ENCODE peak calls at places on chromosomes 7 and 10, in six cellular contexts. I is A549, R is AG10803, T is GM10248, Q is H1, E is activated B cell treated with CpG ODN at 0.5 μM for 24 hours. F is an unnamed sample.

GRCh38 chr7:92478095-92478494 is 349 bp upstream of the ERVW-1 start:
- DNase-seq in I (no peak), T (no peak), E (no peak), R (no peak), Q (no peak), F (no peak)

GRCh38 chr10:71395621-71396020 is 1.1 kb upstream of the CDH23 start:
- DNase-seq in E (no peak), I (peak; percentile 69), T (no peak), R (no peak), Q (no peak), F (no peak)

GRCh38 chr10:22666287-22667092 is 47.9 kb downstream of the PIP4K2A start:
- DNase-seq in Q (no peak), I (no peak), E (no peak), T (peak; percentile 31), R (no peak), F (no peak)

GRCh38 chr7:131501422-131501821 is 55.0 kb downstream of the PODXL start:
- DNase-seq in E (no peak), Q (no peak), T (no peak), R (peak; percentile 81), I (no peak), F (no peak)

GRCh38 chr7:68246189-68246633 is 1249.6 kb downstream of the TYW1 start:
- DNase-seq in E (no peak), T (no peak), I (no peak), R (peak; percentile 53), Q (peak; percentile 87), F (no peak)

GRCh38 chr10:88961266-88961665 is 8.7 kb upstream of the ACTA2 start:
- DNase-seq in R (no peak), Q (no peak), I (no peak), T (no peak), E (no peak), F (no peak)

GRCh38 chr7:142890838-142891485 is 5.4 kb upstream of the TRPV6 start:
- DNase-seq in R (no peak), E (no peak), Q (no peak), T (no peak), I (no peak), F (no peak)

GRCh38 chr10:101330236-101331225 is 23.4 kb upstream of the BTRC start:
- DNase-seq in E (no peak), R (peak; percentile 56), I (no peak), T (no peak), Q (no peak), F (no peak)

GRCh38 chr7:28409716-28410627 is 2.3 kb upstream of the CREB5 start:
- DNase-seq in I (peak; percentile 17), E (peak; percentile 25), R (peak; percentile 38), T (peak; percentile 17), Q (no peak), F (no peak)

GRCh38 chr10:76396126-76396525 is 964.7 kb downstream of the LRMDA start:
- DNase-seq in I (no peak), T (no peak), Q (no peak), R (no peak), E (no peak), F (no peak)

GRCh38 chr10:120891367-120891766 is 40.2 kb downstream of the WDR11 start:
- DNase-seq in R (peak; percentile 67), I (no peak), T (no peak), E (no peak), Q (no peak), F (no peak)

GRCh38 chr10:132960071-132960472 is 17.7 kb upstream of the CFAP46 start:
- DNase-seq in E (no peak), I (no peak), Q (no peak), R (no peak), T (no peak), F (no peak)

GRCh38 chr7:25789701-25790240 is 362.2 kb upstream of the NFE2L3 start:
- DNase-seq in E (no peak), T (no peak), Q (no peak), R (no peak), I (no peak), F (no peak)

GRCh38 chr7:64774204-64774842 is 19.9 kb upstream of the ZNF138 start:
- DNase-seq in T (no peak), R (no peak), I (no peak), E (no peak), Q (no peak), F (no peak)

GRCh38 chr10:21207852-21208646 is 310.9 kb upstream of the NEBL start:
- DNase-seq in T (no peak), Q (no peak), R (no peak), E (no peak), I (no peak), F (no peak)

GRCh38 chr7:158353606-158354570 is 233.7 kb downstream of the PTPRN2 start:
- DNase-seq in R (no peak), T (no peak), Q (no peak), E (no peak), I (no peak), F (no peak)

GRCh38 chr10:133529576-133529946 is 2.4 kb downstream of the CYP2E1 start:
- DNase-seq in Q (no peak), I (no peak), R (no peak), E (no peak), T (no peak), F (no peak)

GRCh38 chr7:117227091-117227490 is 95.8 kb downstream of the WNT2 start:
- DNase-seq in T (no peak), I (no peak), E (no peak), Q (no peak), R (no peak), F (no peak)

GRCh38 chr10:79490400-79491081 is 21.8 kb upstream of the EIF5AL1 start:
- DNase-seq in I (no peak), Q (no peak), E (no peak), T (peak; percentile 45), R (peak; percentile 15), F (no peak)

GRCh38 chr7:100148559-100149328 is at the start of gene LAMTOR4:
- DNase-seq in R (peak; percentile 99), Q (peak; percentile 99), T (peak; percentile 99), I (peak; percentile 99), E (peak; percentile 86), F (peak; percentile 98)
- TF ChIP-seq CTCF in R (no peak), Q (no peak), T (no peak), I (no peak), E (no peak), F (no peak)

GRCh38 chr7:84264341-84264740 is 69.8 kb upstream of the SEMA3A start:
- DNase-seq in I (no peak), T (no peak), R (peak; percentile 33), Q (no peak), E (no peak), F (no peak)

GRCh38 chr7:84261509-84261908 is 66.9 kb upstream of the SEMA3A start:
- DNase-seq in Q (no peak), R (no peak), T (no peak), I (no peak), E (no peak), F (no peak)

GRCh38 chr7:84256481-84256880 is 61.9 kb upstream of the SEMA3A start:
- DNase-seq in Q (no peak), I (no peak), T (no peak), E (no peak), R (no peak), F (no peak)

GRCh38 chr7:84263106-84263505 is 68.5 kb upstream of the SEMA3A start:
- DNase-seq in E (no peak), R (no peak), I (no peak), T (no peak), Q (no peak), F (no peak)

GRCh38 chr7:84258628-84259027 is 64.0 kb upstream of the SEMA3A start:
- DNase-seq in E (no peak), T (no peak), I (no peak), Q (no peak), R (peak; percentile 90), F (no peak)
- TF ChIP-seq CTCF in E (no peak), T (no peak), I (no peak), Q (no peak), R (no peak), F (no peak)

GRCh38 chr10:85794553-85794952 is 572.0 kb downstream of the GRID1 start:
- DNase-seq in E (no peak), I (no peak), R (no peak), T (no peak), Q (no peak), F (no peak)

GRCh38 chr10:85792533-85792858 is 574.1 kb downstream of the GRID1 start:
- DNase-seq in Q (no peak), E (no peak), T (no peak), I (no peak), R (no peak), F (no peak)

GRCh38 chr10:85789125-85789524 is 577.5 kb downstream of the GRID1 start:
- DNase-seq in E (no peak), I (no peak), R (no peak), Q (no peak), T (no peak), F (no peak)

GRCh38 chr10:85790155-85790789 is 576.3 kb downstream of the GRID1 start:
- DNase-seq in Q (no peak), R (no peak), I (no peak), T (no peak), E (no peak), F (no peak)

DNA sequence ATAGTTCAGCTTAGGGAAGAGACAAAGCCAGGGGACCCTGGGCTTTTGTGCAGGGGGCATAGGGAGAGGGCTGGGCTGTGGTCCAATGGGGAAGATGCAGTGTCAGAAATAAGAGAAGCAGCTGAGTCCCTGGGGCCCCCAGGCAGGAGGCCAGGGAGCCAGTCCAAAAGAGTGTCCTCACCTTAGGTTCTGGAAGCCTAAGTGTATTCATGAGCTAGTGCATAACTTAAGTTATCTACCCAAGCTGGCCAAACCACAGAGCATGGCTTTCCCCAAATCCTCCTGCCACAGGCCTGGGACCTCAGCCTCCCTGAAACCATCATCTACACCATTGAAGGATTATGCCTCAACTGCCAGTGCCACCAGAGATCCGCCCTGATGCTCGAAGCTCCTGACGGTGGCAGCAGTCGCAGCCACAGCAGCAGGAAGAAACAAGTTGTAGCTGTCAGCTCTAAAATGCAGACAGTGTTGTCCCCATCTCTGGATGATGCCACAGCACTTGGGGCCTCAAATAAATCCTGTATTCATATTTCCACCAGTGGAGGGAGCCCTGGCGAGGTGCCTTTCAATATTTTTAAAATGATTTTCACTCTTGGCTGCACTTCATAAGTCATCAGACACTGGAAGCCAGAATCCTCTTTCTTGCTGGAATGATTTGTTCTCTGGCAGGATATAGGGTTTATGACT is 574.6 kb downstream of the GRID1 start:
- DNase-seq in I (no peak), E (no peak), R (peak; percentile 23), T (no peak), Q (no peak), F (no peak)
- TF ChIP-seq CTCF in I (peak; percentile 7), E (no peak), R (peak; percentile 18), T (no peak), Q (peak; percentile 6), F (no peak)

DNA sequence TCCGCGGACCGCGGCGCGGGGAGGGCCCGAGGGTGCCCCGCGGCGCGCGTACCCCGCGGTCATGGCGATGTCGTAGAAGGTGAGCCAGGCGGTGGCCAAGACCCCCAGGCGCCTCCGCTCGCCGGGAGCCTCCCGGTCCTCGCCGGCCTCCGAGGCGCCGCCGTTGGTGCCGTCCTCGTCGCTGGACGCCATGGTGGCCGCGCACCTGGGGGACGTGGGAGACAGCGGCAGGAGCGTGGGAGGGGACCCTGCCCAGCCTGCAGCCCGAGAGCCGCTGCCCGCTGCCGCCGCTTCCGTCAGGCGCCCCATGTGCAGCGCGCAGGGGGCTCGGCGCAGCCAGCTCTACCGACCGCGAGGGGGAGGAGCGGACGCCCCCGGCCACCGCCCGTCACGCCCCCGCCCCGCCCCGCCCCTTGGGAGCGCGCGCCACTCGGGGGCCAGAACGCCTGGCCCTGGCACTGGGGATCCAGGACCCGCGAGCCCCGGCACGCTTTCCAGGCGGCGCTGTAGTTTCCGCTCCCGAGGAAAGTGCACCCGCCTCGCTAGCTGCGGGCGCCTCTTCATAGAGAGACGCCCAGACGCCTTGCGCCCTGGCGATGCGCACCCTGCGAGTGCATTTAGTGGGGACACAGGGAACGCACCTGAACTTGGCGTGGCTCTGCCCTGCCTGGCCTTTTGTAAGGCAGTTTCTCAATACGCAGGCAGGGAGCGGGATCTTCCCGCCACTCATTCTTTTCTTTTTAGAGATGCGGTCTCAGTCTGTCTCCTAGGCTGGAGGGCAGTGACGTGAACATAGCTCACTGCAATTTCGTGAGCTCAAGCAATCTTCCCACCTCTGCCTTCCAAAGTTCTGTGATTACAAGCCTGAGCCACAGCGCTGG is at the start of gene HACD1:
- DNase-seq in E (peak; percentile 37), T (peak; percentile 62), Q (peak; percentile 50), R (peak; percentile 57), I (peak; percentile 88), F (peak; percentile 51)
- TF ChIP-seq CTCF in E (no peak), T (peak; percentile 22), Q (peak; percentile 1), R (peak; percentile 29), I (peak; percentile 47), F (peak; percentile 23)

F was measured in CD14-positive monocyte.